ENCODE peak calls at places on chromosome 17, in five cellular contexts. G, M, P, B and L are unnamed samples.

GRCh38 chr17:13477180-13477611 is 124.5 kb downstream of the HS3ST3A1 start:
- DNase-seq in G (no peak), M (no peak), P (peak), B (no peak), L (no peak)

GRCh38 chr17:77193653-77194052 is 52.9 kb downstream of the SEC14L1 start:
- DNase-seq in G (no peak), M (no peak), P (no peak), B (no peak), L (no peak)

GRCh38 chr17:1577186-1577585 is 14.6 kb upstream of the PITPNA start:
- DNase-seq in G (no peak), M (no peak), P (peak), B (peak), L (no peak)

GRCh38 chr17:52181842-52182241 is 23.3 kb upstream of the CA10 start:
- DNase-seq in G (peak), M (no peak), P (no peak), B (no peak), L (no peak)

GRCh38 chr17:47719411-47720152 is 13.5 kb upstream of the TBX21 start:
- DNase-seq in G (no peak), M (no peak), P (peak), B (no peak), L (no peak)

GRCh38 chr17:63222655-63223054 is 223.5 kb downstream of the CYB561 start:
- DNase-seq in G (no peak), M (no peak), P (peak), B (peak), L (no peak)

GRCh38 chr17:74356640-74357465 is 4.8 kb downstream of the BTBD17 start:
- DNase-seq in G (no peak), M (no peak), P (no peak), B (peak), L (no peak)

GRCh38 chr17:65027305-65027704 is 29.2 kb downstream of the GNA13 start:
- DNase-seq in G (peak), M (no peak), P (peak), B (peak), L (peak)

GRCh38 chr17:74748529-74749261 is at the start of gene NHERF1:
- DNase-seq in G (peak), M (peak), P (peak), B (peak), L (peak)

GRCh38 chr17:44878627-44879221 is 20.5 kb downstream of the EFTUD2 start:
- DNase-seq in G (peak), M (no peak), P (peak), B (peak), L (peak)

GRCh38 chr17:78048346-78049292 is 79.9 kb downstream of the TMC6 start:
- DNase-seq in G (no peak), M (no peak), P (no peak), B (no peak), L (no peak)